ENCODE peak calls at places on chromosome 1, in four cellular contexts. One of them, this sample, is unnamed.

GRCh38 chr1:34842952-34843371 is 16.6 kb downstream of the SMIM12 start:
- DNase-seq in stimulated activated CD4-positive, alpha-beta T cell treated with anti-CD3 and anti-CD28 coated beads, TNF-alpha, amount 100 ng/mL, for 24 hours: no peak
- DNase-seq in upper lobe of right lung: no peak
- DNase-seq in hippocampal formation: peak; percentile 7
- DNase-seq in this sample: no peak

GRCh38 chr1:7630378-7630777 is 140.7 kb upstream of the VAMP3 start:
- DNase-seq in stimulated activated CD4-positive, alpha-beta T cell treated with anti-CD3 and anti-CD28 coated beads, TNF-alpha, amount 100 ng/mL, for 24 hours: no peak
- DNase-seq in upper lobe of right lung: no peak
- DNase-seq in hippocampal formation: no peak
- DNase-seq in this sample: no peak

GRCh38 chr1:151011154-151011850 is 3.1 kb downstream of the PRUNE1 start:
- DNase-seq in stimulated activated CD4-positive, alpha-beta T cell treated with anti-CD3 and anti-CD28 coated beads, TNF-alpha, amount 100 ng/mL, for 24 hours: no peak
- DNase-seq in upper lobe of right lung: no peak
- DNase-seq in hippocampal formation: no peak
- DNase-seq in this sample: peak; percentile 42

GRCh38 chr1:173038875-173039554 is 11.7 kb downstream of the TNFSF18 start:
- DNase-seq in stimulated activated CD4-positive, alpha-beta T cell treated with anti-CD3 and anti-CD28 coated beads, TNF-alpha, amount 100 ng/mL, for 24 hours: no peak
- DNase-seq in upper lobe of right lung: no peak
- DNase-seq in hippocampal formation: no peak
- DNase-seq in this sample: no peak

GRCh38 chr1:186634511-186634910 is 45.7 kb downstream of the PTGS2 start:
- DNase-seq in stimulated activated CD4-positive, alpha-beta T cell treated with anti-CD3 and anti-CD28 coated beads, TNF-alpha, amount 100 ng/mL, for 24 hours: no peak
- DNase-seq in upper lobe of right lung: no peak
- DNase-seq in hippocampal formation: no peak
- DNase-seq in this sample: no peak

GRCh38 chr1:216044538-216044937 is 378.7 kb downstream of the USH2A start:
- DNase-seq in stimulated activated CD4-positive, alpha-beta T cell treated with anti-CD3 and anti-CD28 coated beads, TNF-alpha, amount 100 ng/mL, for 24 hours: no peak
- DNase-seq in upper lobe of right lung: no peak
- DNase-seq in hippocampal formation: no peak
- DNase-seq in this sample: no peak

GRCh38 chr1:173190101-173190895 is 16.8 kb downstream of the TNFSF4 start:
- DNase-seq in stimulated activated CD4-positive, alpha-beta T cell treated with anti-CD3 and anti-CD28 coated beads, TNF-alpha, amount 100 ng/mL, for 24 hours: no peak
- DNase-seq in upper lobe of right lung: peak; percentile 77
- DNase-seq in hippocampal formation: peak; percentile 34
- DNase-seq in this sample: peak; percentile 57

GRCh38 chr1:12613180-12613579 is 4.8 kb downstream of the DHRS3 start:
- DNase-seq in stimulated activated CD4-positive, alpha-beta T cell treated with anti-CD3 and anti-CD28 coated beads, TNF-alpha, amount 100 ng/mL, for 24 hours: no peak
- DNase-seq in upper lobe of right lung: no peak
- DNase-seq in hippocampal formation: no peak
- DNase-seq in this sample: no peak

GRCh38 chr1:183287191-183287675 is 101.2 kb downstream of the LAMC2 start:
- DNase-seq in stimulated activated CD4-positive, alpha-beta T cell treated with anti-CD3 and anti-CD28 coated beads, TNF-alpha, amount 100 ng/mL, for 24 hours: no peak
- DNase-seq in upper lobe of right lung: no peak
- DNase-seq in hippocampal formation: no peak
- DNase-seq in this sample: peak; percentile 48

GRCh38 chr1:234478152-234478480 is 863 bp downstream of the TARBP1 start:
- DNase-seq in stimulated activated CD4-positive, alpha-beta T cell treated with anti-CD3 and anti-CD28 coated beads, TNF-alpha, amount 100 ng/mL, for 24 hours: peak; percentile 44
- DNase-seq in upper lobe of right lung: peak; percentile 90
- DNase-seq in hippocampal formation: peak; percentile 64
- DNase-seq in this sample: peak; percentile 80

GRCh38 chr1:206809504-206810084 is 37.3 kb upstream of the IL10 start:
- DNase-seq in stimulated activated CD4-positive, alpha-beta T cell treated with anti-CD3 and anti-CD28 coated beads, TNF-alpha, amount 100 ng/mL, for 24 hours: no peak
- DNase-seq in upper lobe of right lung: no peak
- DNase-seq in hippocampal formation: no peak
- DNase-seq in this sample: peak; percentile 59

GRCh38 chr1:188281927-188282326 is 1453.2 kb downstream of the PLA2G4A start:
- DNase-seq in stimulated activated CD4-positive, alpha-beta T cell treated with anti-CD3 and anti-CD28 coated beads, TNF-alpha, amount 100 ng/mL, for 24 hours: no peak
- DNase-seq in upper lobe of right lung: no peak
- DNase-seq in hippocampal formation: no peak
- DNase-seq in this sample: no peak

GRCh38 chr1:223332997-223333396 is 31.0 kb downstream of the SUSD4 start:
- DNase-seq in stimulated activated CD4-positive, alpha-beta T cell treated with anti-CD3 and anti-CD28 coated beads, TNF-alpha, amount 100 ng/mL, for 24 hours: no peak
- DNase-seq in upper lobe of right lung: no peak
- DNase-seq in hippocampal formation: no peak
- DNase-seq in this sample: no peak

GRCh38 chr1:183185941-183186490 is at the start of gene LAMC2:
- DNase-seq in stimulated activated CD4-positive, alpha-beta T cell treated with anti-CD3 and anti-CD28 coated beads, TNF-alpha, amount 100 ng/mL, for 24 hours: no peak
- DNase-seq in upper lobe of right lung: peak; percentile 81
- DNase-seq in hippocampal formation: no peak
- DNase-seq in this sample: no peak

GRCh38 chr1:109630081-109630880 is 10.6 kb downstream of the AMPD2 start:
- DNase-seq in stimulated activated CD4-positive, alpha-beta T cell treated with anti-CD3 and anti-CD28 coated beads, TNF-alpha, amount 100 ng/mL, for 24 hours: no peak
- DNase-seq in upper lobe of right lung: no peak
- DNase-seq in hippocampal formation: no peak
- DNase-seq in this sample: no peak

GRCh38 chr1:32215629-32216505 is 6.3 kb downstream of the TMEM234 start:
- DNase-seq in stimulated activated CD4-positive, alpha-beta T cell treated with anti-CD3 and anti-CD28 coated beads, TNF-alpha, amount 100 ng/mL, for 24 hours: peak; percentile 30
- DNase-seq in upper lobe of right lung: no peak
- DNase-seq in hippocampal formation: peak; percentile 20
- DNase-seq in this sample: peak; percentile 85

GRCh38 chr1:235074335-235075120 is 54.1 kb downstream of the TOMM20 start:
- DNase-seq in stimulated activated CD4-positive, alpha-beta T cell treated with anti-CD3 and anti-CD28 coated beads, TNF-alpha, amount 100 ng/mL, for 24 hours: peak; percentile 45
- DNase-seq in upper lobe of right lung: no peak
- DNase-seq in hippocampal formation: peak; percentile 47
- DNase-seq in this sample: peak; percentile 95

GRCh38 chr1:225476538-225476988 is 48.7 kb upstream of the LBR start:
- DNase-seq in stimulated activated CD4-positive, alpha-beta T cell treated with anti-CD3 and anti-CD28 coated beads, TNF-alpha, amount 100 ng/mL, for 24 hours: no peak
- DNase-seq in upper lobe of right lung: peak; percentile 25
- DNase-seq in hippocampal formation: no peak
- DNase-seq in this sample: no peak

GRCh38 chr1:201226178-201226514 is 35.5 kb downstream of the IGFN1 start:
- DNase-seq in stimulated activated CD4-positive, alpha-beta T cell treated with anti-CD3 and anti-CD28 coated beads, TNF-alpha, amount 100 ng/mL, for 24 hours: no peak
- DNase-seq in upper lobe of right lung: no peak
- DNase-seq in hippocampal formation: no peak
- DNase-seq in this sample: no peak

GRCh38 chr1:44333373-44333772 is 21.7 kb downstream of the ERI3 start:
- DNase-seq in stimulated activated CD4-positive, alpha-beta T cell treated with anti-CD3 and anti-CD28 coated beads, TNF-alpha, amount 100 ng/mL, for 24 hours: no peak
- DNase-seq in upper lobe of right lung: no peak
- DNase-seq in hippocampal formation: no peak
- DNase-seq in this sample: no peak

GRCh38 chr1:116738673-116739370 is 15.4 kb upstream of the CD2 start:
- DNase-seq in stimulated activated CD4-positive, alpha-beta T cell treated with anti-CD3 and anti-CD28 coated beads, TNF-alpha, amount 100 ng/mL, for 24 hours: no peak
- DNase-seq in upper lobe of right lung: no peak
- DNase-seq in hippocampal formation: no peak
- DNase-seq in this sample: no peak

GRCh38 chr1:102891868-102892625 is 216.3 kb downstream of the COL11A1 start:
- DNase-seq in stimulated activated CD4-positive, alpha-beta T cell treated with anti-CD3 and anti-CD28 coated beads, TNF-alpha, amount 100 ng/mL, for 24 hours: no peak
- DNase-seq in upper lobe of right lung: no peak
- DNase-seq in hippocampal formation: no peak
- DNase-seq in this sample: peak; percentile 93

This sample was measured in GM23248.